ENCODE peak calls at places on chromosomes 12 and 14, in five cellular contexts. J is mucosa of gallbladder; S is astrocyte; L is CD8-positive, alpha-beta memory T cell; T is RPMI8226. W is an unnamed sample.

GRCh38 chr12:110217996-110218674 is 62.9 kb upstream of the ATP2A2 start:
- DNase-seq in J (no peak), S (no peak), L (no peak), T (no peak), W (no peak)

GRCh38 chr12:96198970-96199369 is 4.8 kb downstream of the ELK3 start:
- DNase-seq in J (no peak), S (peak), L (no peak), T (no peak), W (no peak)

GRCh38 chr12:53495903-53496751 is 3.1 kb downstream of the MAP3K12 start:
- DNase-seq in J (peak), S (no peak), L (no peak), T (no peak), W (no peak)

GRCh38 chr12:66965613-66966012 is 286.7 kb upstream of the GRIP1 start:
- DNase-seq in J (no peak), S (no peak), L (no peak), T (no peak), W (peak)

GRCh38 chr12:8648598-8649205 is 13.9 kb downstream of the MFAP5 start:
- DNase-seq in J (no peak), S (no peak), L (no peak), T (no peak), W (no peak)

GRCh38 chr12:91413591-91413990 is 231.0 kb upstream of the DCN start:
- DNase-seq in J (no peak), S (peak), L (no peak), T (peak), W (peak)

GRCh38 chr12:108475396-108475795 is 39.7 kb upstream of the FICD start:
- DNase-seq in J (no peak), S (no peak), L (no peak), T (no peak), W (no peak)

GRCh38 chr14:98886982-98887381 is 385.0 kb downstream of the BCL11B start:
- DNase-seq in J (peak), S (no peak), L (no peak), T (no peak), W (no peak)

GRCh38 chr14:68238956-68239355 is 419.4 kb downstream of the RAD51B start:
- DNase-seq in J (no peak), S (no peak), L (no peak), T (no peak), W (no peak)

GRCh38 chr14:73625686-73626085 is 13.4 kb downstream of the ACOT6 start:
- DNase-seq in J (no peak), S (no peak), L (no peak), T (no peak), W (no peak)

GRCh38 chr12:128365831-128366231 is 98.9 kb downstream of the TMEM132C start:
- DNase-seq in J (peak), S (no peak), L (no peak), T (no peak), W (no peak)

GRCh38 chr14:32259368-32260013 is 56.4 kb upstream of the RNU6-8 start:
- DNase-seq in J (no peak), S (peak), L (no peak), T (no peak), W (no peak)

GRCh38 chr12:50986961-50987737 is 34.8 kb downstream of the HIGD1C start:
- DNase-seq in J (peak), S (peak), L (peak), T (peak), W (no peak)

GRCh38 chr12:20436367-20436766 is 68.0 kb downstream of the PDE3A start:
- DNase-seq in J (no peak), S (peak), L (no peak), T (no peak), W (no peak)

GRCh38 chr14:36132826-36133225 is 43.7 kb downstream of the PTCSC3 start:
- DNase-seq in J (no peak), S (no peak), L (no peak), T (no peak), W (no peak)

GRCh38 chr12:106137456-106138278 is 1.1 kb downstream of the NUAK1 start:
- DNase-seq in J (no peak), S (no peak), L (no peak), T (peak), W (peak)

W was measured in NCI-H345.